ENCODE peak calls at places on chromosomes 6 and 20, in four cellular contexts. P is fibroblast of lung, U is astrocyte, K is H9. E is an unnamed sample.

GRCh38 chr20:63260943-63261807 is 6.9 kb upstream of the NKAIN4 start:
- DNase-seq in P (peak; percentile 17), U (no peak), K (no peak), E (no peak)

GRCh38 chr6:20191951-20192350 is 20.3 kb downstream of the MBOAT1 start:
- DNase-seq in P (no peak), U (no peak), K (no peak), E (no peak)

GRCh38 chr20:36470482-36471062 is 70.7 kb upstream of the MYL9 start:
- DNase-seq in P (no peak), U (no peak), K (no peak), E (no peak)

GRCh38 chr6:132114201-132114860 is 163.2 kb upstream of the CCN2 start:
- DNase-seq in P (peak; percentile 34), U (peak; percentile 69), K (no peak), E (no peak)

GRCh38 chr6:157120523-157121232 is 202.6 kb downstream of the TMEM242 start:
- DNase-seq in P (no peak), U (no peak), K (no peak), E (no peak)

GRCh38 chr20:38831049-38831691 is 25.7 kb downstream of the PPP1R16B start:
- DNase-seq in P (no peak), U (no peak), K (no peak), E (no peak)

GRCh38 chr6:128363020-128363419 is 157.4 kb downstream of the PTPRK start:
- DNase-seq in P (no peak), U (no peak), K (no peak), E (no peak)

GRCh38 chr6:90716345-90716744 is 129.5 kb upstream of the MAP3K7 start:
- DNase-seq in P (no peak), U (no peak), K (no peak), E (no peak)

GRCh38 chr20:6502999-6503398 is 264.5 kb upstream of the BMP2 start:
- DNase-seq in P (no peak), U (no peak), K (no peak), E (no peak)

GRCh38 chr20:53409177-53409576 is 184.5 kb downstream of the ZNF217 start:
- DNase-seq in P (no peak), U (no peak), K (no peak), E (no peak)

GRCh38 chr20:57440678-57441509 is 49.7 kb downstream of the RBM38 start:
- DNase-seq in P (peak; percentile 91), U (no peak), K (peak; percentile 53), E (no peak)

GRCh38 chr6:125252891-125253290 is 48.9 kb downstream of the HDDC2 start:
- DNase-seq in P (peak; percentile 24), U (peak; percentile 77), K (no peak), E (no peak)

GRCh38 chr6:90295854-90296345 is 743 bp downstream of the BACH2 start:
- DNase-seq in P (peak; percentile 86), U (peak; percentile 71), K (peak; percentile 56), E (peak; percentile 76)

GRCh38 chr6:30754631-30755030 is 10.3 kb upstream of the IER3 start:
- DNase-seq in P (no peak), U (peak; percentile 84), K (no peak), E (no peak)

GRCh38 chr6:6682225-6682624 is 93.7 kb downstream of the LY86 start:
- DNase-seq in P (no peak), U (no peak), K (no peak), E (no peak)

GRCh38 chr6:161639772-161640171 is 365.9 kb upstream of the AGPAT4 start:
- DNase-seq in P (no peak), U (peak; percentile 7), K (no peak), E (no peak)

GRCh38 chr6:37615564-37616340 is 81.9 kb downstream of the MDGA1 start:
- DNase-seq in P (no peak), U (peak; percentile 72), K (no peak), E (no peak)

GRCh38 chr6:116564921-116565872 is 6.1 kb upstream of the RWDD1 start:
- DNase-seq in P (no peak), U (peak; percentile 33), K (no peak), E (no peak)

GRCh38 chr6:24923885-24924401 is 11.8 kb downstream of the RIPOR2 start:
- DNase-seq in P (no peak), U (no peak), K (peak; percentile 51), E (no peak)

GRCh38 chr20:57598060-57598459 is 22.2 kb downstream of the ZBP1 start:
- DNase-seq in P (no peak), U (no peak), K (no peak), E (no peak)

GRCh38 chr20:62330576-62331317 is 27.9 kb downstream of the ADRM1 start:
- DNase-seq in P (no peak), U (no peak), K (no peak), E (no peak)

GRCh38 chr6:24283043-24283985 is 74.5 kb downstream of the DCDC2 start:
- DNase-seq in P (peak; percentile 72), U (peak; percentile 75), K (peak; percentile 76), E (peak; percentile 66)

GRCh38 chr20:22700387-22700786 is 116.0 kb upstream of the FOXA2 start:
- DNase-seq in P (no peak), U (no peak), K (no peak), E (no peak)

GRCh38 chr6:25401711-25402110 is 122.5 kb downstream of the CARMIL1 start:
- DNase-seq in P (no peak), U (no peak), K (no peak), E (no peak)

GRCh38 chr6:154621611-154622010 is 111.1 kb upstream of the CNKSR3 start:
- DNase-seq in P (no peak), U (no peak), K (no peak), E (no peak)

GRCh38 chr6:117306227-117306784 is 40.9 kb downstream of the VGLL2 start:
- DNase-seq in P (no peak), U (no peak), K (no peak), E (no peak)

GRCh38 chr20:1187605-1188171 is 2.9 kb upstream of the TMEM74B start:
- DNase-seq in P (no peak), U (no peak), K (no peak), E (no peak)

GRCh38 chr20:19923762-19924161 is 93.4 kb upstream of the NAA20 start:
- DNase-seq in P (no peak), U (no peak), K (no peak), E (no peak)

GRCh38 chr20:40948352-40949267 is 80.0 kb upstream of the TOP1 start:
- DNase-seq in P (peak; percentile 39), U (peak; percentile 60), K (no peak), E (no peak)

GRCh38 chr6:17035257-17035757 is 66.5 kb upstream of the STMND1 start:
- DNase-seq in P (no peak), U (no peak), K (no peak), E (no peak)

GRCh38 chr6:44113396-44113795 is 13.9 kb downstream of the MRPL14 start:
- DNase-seq in P (no peak), U (no peak), K (no peak), E (no peak)

GRCh38 chr20:63007472-63007721 is 633 bp upstream of the BHLHE23 start:
- DNase-seq in P (no peak), U (no peak), K (no peak), E (no peak)

GRCh38 chr6:47292944-47293343 is 16.8 kb downstream of the TNFRSF21 start:
- DNase-seq in P (no peak), U (peak; percentile 52), K (no peak), E (no peak)

GRCh38 chr6:25342784-25343183 is 63.6 kb downstream of the CARMIL1 start:
- DNase-seq in P (peak; percentile 54), U (peak; percentile 22), K (no peak), E (no peak)

GRCh38 chr6:12962995-12963394 is 246.4 kb downstream of the PHACTR1 start:
- DNase-seq in P (no peak), U (peak; percentile 16), K (no peak), E (no peak)

GRCh38 chr20:35883778-35884540 is 70.3 kb downstream of the SCAND1 start:
- DNase-seq in P (peak; percentile 99), U (peak; percentile 100), K (peak; percentile 76), E (peak; percentile 54)

GRCh38 chr20:31720486-31721407 is 1.9 kb downstream of the BCL2L1 start:
- DNase-seq in P (no peak), U (no peak), K (no peak), E (peak; percentile 52)

GRCh38 chr6:87922947-87923330 is 124.7 kb upstream of the SPACA1 start:
- DNase-seq in P (no peak), U (no peak), K (no peak), E (peak; percentile 37)
- H3K9ac ChIP-seq in P (no peak overlapping the region), U (no peak overlapping the region), K (no peak overlapping the region), E (no peak overlapping the region)

GRCh38 chr6:26597389-26597766 is 625 bp downstream of the ABT1 start:
- DNase-seq in P (no peak), U (no peak), K (no peak), E (no peak)
- H2AFZ ChIP-seq in P (no peak overlapping the region), U (no peak overlapping the region), K (no peak overlapping the region), E (peak overlapping the region; percentile 78)

DNA sequence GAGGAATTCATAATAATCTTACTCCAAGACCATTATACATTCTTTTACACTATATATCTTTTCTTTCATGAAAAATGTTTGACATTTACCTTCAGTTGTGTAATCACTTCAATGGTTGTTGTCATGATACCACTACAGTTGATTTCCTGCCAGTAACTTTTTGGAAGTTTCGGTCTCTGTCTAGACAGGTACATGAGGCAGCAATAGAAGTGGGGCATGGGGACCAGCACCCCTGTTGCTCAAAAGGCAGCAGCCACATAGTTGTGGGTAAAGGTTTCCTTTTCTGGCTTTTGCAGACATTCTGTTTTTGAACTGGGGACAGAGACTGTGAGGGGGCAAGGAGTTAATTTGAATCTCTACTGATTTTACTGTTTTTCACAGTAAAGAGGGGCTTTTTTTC is 14.1 kb downstream of the SAMD5 start:
- DNase-seq in P (no peak), U (no peak), K (no peak), E (peak; percentile 27)
- H3K9ac ChIP-seq in P (no peak overlapping the region), U (no peak overlapping the region), K (no peak overlapping the region), E (no peak overlapping the region)

GRCh38 chr6:107822154-107823046 is 1.7 kb downstream of the SCML4 start:
- DNase-seq in P (no peak), U (no peak), K (no peak), E (peak; percentile 84)
- H2AFZ ChIP-seq in P (no peak overlapping the region), U (no peak overlapping the region), K (no peak overlapping the region), E (no peak overlapping the region)

GRCh38 chr6:22079788-22080187 is 217.0 kb downstream of the PRL start:
- DNase-seq in P (peak; percentile 91), U (peak; percentile 66), K (no peak), E (no peak)
- H3K9ac ChIP-seq in P (no peak overlapping the region), U (no peak overlapping the region), K (no peak overlapping the region), E (no peak overlapping the region)

GRCh38 chr20:17909745-17910345 is 58.7 kb downstream of the SNX5 start:
- DNase-seq in P (no peak), U (peak; percentile 18), K (no peak), E (no peak)
- H2AFZ ChIP-seq in P (no peak overlapping the region), U (no peak overlapping the region), K (no peak overlapping the region), E (no peak overlapping the region)

E was measured in MM.1S.